ENCODE peak calls at places on chromosomes 11 and 22, in four cellular contexts. A is GM12891, B is GM12878, I is K562. V is an unnamed sample.

GRCh38 chr22:29195964-29196666 is 9.6 kb upstream of the EMID1 start:
- DNase-seq in A (no peak), B (no peak), I (no peak), V (no peak)

GRCh38 chr11:64140101-64140500 is 25.8 kb downstream of the MACROD1 start:
- DNase-seq in A (no peak), B (no peak), I (no peak), V (no peak)

GRCh38 chr22:39253427-39254070 is 8.8 kb upstream of the PDGFB start:
- DNase-seq in A (no peak), B (no peak), I (peak), V (no peak)

GRCh38 chr11:105878510-105878909 is 143.5 kb downstream of the MSANTD4 start:
- DNase-seq in A (no peak), B (no peak), I (no peak), V (no peak)

GRCh38 chr22:45094826-45095225 is 68.9 kb upstream of the NUP50 start:
- DNase-seq in A (no peak), B (no peak), I (no peak), V (no peak)

GRCh38 chr11:208917-209260 is 1.4 kb downstream of the RIC8A start:
- DNase-seq in A (no peak), B (no peak), I (no peak), V (no peak)

GRCh38 chr11:67300256-67300755 is 3.0 kb upstream of the SSH3 start:
- DNase-seq in A (no peak), B (no peak), I (no peak), V (no peak)

GRCh38 chr22:34897126-34897525 is 168.8 kb upstream of the ISX start:
- DNase-seq in A (no peak), B (no peak), I (no peak), V (no peak)

GRCh38 chr11:33721984-33722383 is 14.2 kb downstream of the CD59 start:
- DNase-seq in A (no peak), B (no peak), I (no peak), V (no peak)

GRCh38 chr11:126718319-126718718 is 282.3 kb downstream of the KIRREL3 start:
- DNase-seq in A (no peak), B (no peak), I (no peak), V (no peak)

GRCh38 chr11:95977534-95978174 is 53.7 kb upstream of the MTMR2 start:
- DNase-seq in A (no peak), B (no peak), I (no peak), V (no peak)

GRCh38 chr11:73977856-73978519 is 4.7 kb downstream of the UCP2 start:
- DNase-seq in A (no peak), B (no peak), I (no peak), V (no peak)

GRCh38 chr11:114036156-114036811 is 23.2 kb upstream of the ZBTB16 start:
- DNase-seq in A (no peak), B (no peak), I (peak), V (peak)

GRCh38 chr11:72626637-72626936 is 47.6 kb downstream of the PDE2A start:
- DNase-seq in A (no peak), B (no peak), I (no peak), V (no peak)

DNA sequence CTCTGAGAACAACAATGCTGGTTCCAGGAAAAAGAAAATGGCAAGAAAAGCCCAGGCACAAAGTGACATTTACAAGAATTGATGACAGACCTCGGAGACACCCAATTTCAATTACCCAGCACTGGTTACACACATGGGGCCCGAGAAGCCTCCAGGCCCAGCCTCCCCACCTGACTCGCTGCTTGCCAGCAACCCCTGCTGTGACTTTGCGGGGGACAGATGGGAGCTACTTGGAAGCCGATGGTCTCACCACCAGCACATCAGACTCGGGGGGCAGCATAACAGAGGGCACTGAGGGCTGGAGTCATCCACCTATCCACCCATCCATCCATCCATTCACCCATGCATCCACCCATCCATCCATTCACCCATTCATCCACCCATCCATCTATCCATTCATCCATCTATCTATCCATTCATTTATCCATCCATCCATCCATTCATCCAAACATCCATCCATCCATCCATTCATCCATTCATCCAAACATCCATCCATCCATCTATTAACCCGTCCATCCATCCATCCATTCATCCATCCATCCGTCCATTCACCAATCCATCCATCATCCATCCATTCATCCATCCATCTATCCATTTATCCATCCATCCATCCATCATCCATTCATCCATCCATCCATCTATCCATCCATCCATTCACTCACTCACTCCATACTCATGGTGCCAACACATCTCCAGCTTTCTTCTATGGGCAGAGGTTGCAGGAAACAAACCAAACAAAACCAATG is 567.6 kb downstream of the BRD1 start:
- DNase-seq in A (no peak), B (no peak), I (no peak), V (no peak)
- TF ChIP-seq SPI1 in A (no peak), B (no peak), I (no peak), V (no peak)

GRCh38 chr11:117217685-117218084 is 14.2 kb downstream of the PCSK7 start:
- DNase-seq in A (no peak), B (no peak), I (no peak), V (no peak)

GRCh38 chr11:117218133-117218915 is 13.5 kb downstream of the PCSK7 start:
- DNase-seq in A (no peak), B (no peak), I (no peak), V (no peak)

GRCh38 chr11:117219455-117219854 is 12.4 kb downstream of the PCSK7 start:
- DNase-seq in A (no peak), B (no peak), I (no peak), V (no peak)

GRCh38 chr11:117219995-117220394 is 11.9 kb downstream of the PCSK7 start:
- DNase-seq in A (no peak), B (no peak), I (no peak), V (no peak)

DNA sequence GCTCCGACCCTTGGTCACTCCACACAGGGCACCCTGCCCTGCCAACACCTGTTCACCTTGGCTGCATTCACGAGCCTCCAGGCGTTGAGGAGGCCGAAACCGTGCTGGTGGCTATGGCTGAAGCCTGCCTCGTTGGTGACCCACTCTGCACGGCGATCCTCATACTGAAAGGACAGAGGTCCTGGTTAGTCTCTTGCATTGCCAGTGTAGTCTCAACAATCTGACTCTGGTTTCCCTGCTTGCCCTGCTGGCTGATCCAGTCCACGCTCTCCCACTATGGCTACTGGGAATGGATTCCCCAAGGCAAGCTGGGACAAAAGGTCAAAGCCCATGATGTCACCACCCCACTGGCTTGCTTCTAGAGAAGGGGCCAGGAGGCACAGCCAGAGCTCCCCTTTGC is 12.9 kb downstream of the PCSK7 start:
- DNase-seq in A (no peak), B (no peak), I (no peak), V (no peak)
- TF ChIP-seq SPI1 in A (no peak), B (no peak), I (no peak), V (no peak)

DNA sequence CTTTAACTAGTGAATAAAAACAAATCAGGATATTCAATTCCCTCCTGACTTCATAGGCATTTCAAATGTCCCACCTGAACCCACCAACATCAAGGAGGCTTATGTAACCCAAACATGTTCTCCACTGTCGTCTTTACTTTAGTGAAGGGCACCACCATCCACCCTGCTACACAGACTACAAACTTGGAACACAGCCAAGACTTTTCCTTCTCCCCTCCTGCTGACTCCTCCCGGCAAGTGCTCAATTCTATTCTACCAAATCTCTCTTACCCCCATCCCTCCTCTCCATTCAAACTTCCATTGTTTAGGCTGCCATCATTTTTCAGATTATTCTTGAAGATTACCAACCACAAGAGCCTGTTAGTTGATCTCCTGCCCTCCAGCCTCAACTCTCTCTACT is 24.3 kb downstream of the SAAL1 start:
- DNase-seq in A (no peak), B (no peak), I (no peak), V (no peak)
- TF ChIP-seq SPI1 in A (no peak), B (no peak), I (no peak), V (no peak)

DNA sequence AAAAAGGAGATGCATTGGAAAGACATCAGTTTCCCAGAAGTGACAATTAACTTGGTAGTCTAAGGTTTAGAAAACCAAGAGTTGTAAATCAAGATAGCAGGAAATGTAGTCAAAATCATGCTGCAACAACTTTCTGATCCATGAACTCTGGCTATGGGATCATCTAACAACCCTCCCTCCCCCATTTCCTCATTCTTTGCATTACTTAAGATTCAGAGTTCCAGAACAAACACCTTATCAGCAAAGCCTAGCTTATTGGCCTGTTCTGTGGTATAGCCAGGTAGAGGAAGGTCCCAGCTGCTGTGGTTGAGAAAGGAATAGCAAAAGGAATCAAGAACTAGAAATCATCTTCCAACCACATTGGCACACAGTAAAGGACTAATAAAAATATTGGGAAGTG is 651.1 kb downstream of the METTL15 start:
- DNase-seq in A (no peak), B (no peak), I (no peak), V (no peak)
- TF ChIP-seq SPI1 in A (no peak), B (no peak), I (no peak), V (no peak)

GRCh38 chr11:86116386-86116726 is 47.5 kb upstream of the PICALM start:
- DNase-seq in A (peak), B (peak), I (no peak), V (no peak)
- TF ChIP-seq SPI1 in A (no peak), B (no peak), I (no peak), V (no peak)

DNA sequence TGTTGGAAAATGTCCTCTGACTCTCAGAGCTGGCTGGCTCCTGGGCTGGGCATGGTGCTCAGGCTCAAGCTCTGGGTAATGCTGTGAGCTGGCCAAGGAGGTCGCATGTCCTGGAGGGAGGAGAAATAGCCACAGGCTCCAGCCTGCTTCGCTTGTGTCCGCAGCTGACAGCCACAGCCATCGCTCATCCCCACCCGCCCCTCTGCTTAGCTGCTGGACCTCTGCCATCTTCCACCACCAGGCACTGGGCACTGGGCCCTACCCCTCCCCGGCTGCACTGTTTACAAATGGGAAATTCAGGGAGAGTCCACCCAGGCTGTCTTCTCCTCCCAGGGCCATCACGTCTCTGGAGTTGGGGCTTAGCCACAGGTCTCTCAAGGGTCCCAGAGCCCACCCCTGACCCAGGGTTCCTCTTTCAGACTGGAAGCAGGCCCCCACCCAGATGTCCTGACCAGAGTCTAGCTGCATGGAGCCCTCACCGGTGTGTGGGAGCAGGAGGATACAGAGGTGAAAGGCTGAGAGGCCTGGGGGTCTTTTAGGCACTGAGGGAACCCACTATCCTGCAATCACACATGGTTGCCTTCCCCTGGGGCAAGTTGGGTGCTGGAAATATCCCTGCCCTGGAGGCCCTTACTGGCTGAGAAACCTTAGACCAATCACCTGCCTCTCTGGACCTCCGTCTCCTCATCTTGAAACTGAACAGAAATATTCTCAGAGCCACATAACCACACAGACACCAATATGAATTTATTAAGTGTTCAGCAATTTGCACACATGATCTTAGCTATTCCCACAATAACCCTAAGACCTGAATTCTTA is 62.7 kb downstream of the CD82 start:
- DNase-seq in A (no peak), B (no peak), I (no peak), V (no peak)
- TF ChIP-seq SPI1 in A (no peak), B (no peak), I (no peak), V (no peak)

GRCh38 chr11:44817207-44817944 is 90.6 kb downstream of the TSPAN18 start:
- DNase-seq in A (no peak), B (no peak), I (no peak), V (no peak)

GRCh38 chr11:44814881-44815592 is 88.3 kb downstream of the TSPAN18 start:
- DNase-seq in A (no peak), B (no peak), I (no peak), V (peak)

GRCh38 chr11:44815917-44816456 is 89.2 kb downstream of the TSPAN18 start:
- DNase-seq in A (no peak), B (no peak), I (no peak), V (no peak)

GRCh38 chr11:44818110-44818509 is 91.3 kb downstream of the TSPAN18 start:
- DNase-seq in A (no peak), B (no peak), I (no peak), V (no peak)

GRCh38 chr11:44816761-44817160 is 90.0 kb downstream of the TSPAN18 start:
- DNase-seq in A (no peak), B (no peak), I (no peak), V (no peak)
- TF ChIP-seq SPI1 in A (no peak), B (no peak), I (no peak), V (no peak)